ENCODE peak calls at places on chromosomes 2 and 18, in nine cellular contexts. O, I, W, J, U, H, K, X and Y are unnamed samples.

GRCh38 chr2:10226032-10226724 is 76.5 kb upstream of the HPCAL1 start:
- DNase-seq in O (peak; percentile 59), I (no peak), W (peak; percentile 28), J (no peak), U (no peak), H (no peak), K (no peak), X (no peak), Y (no peak)

GRCh38 chr2:27016801-27017325 is 15.9 kb upstream of the TMEM214 start:
- DNase-seq in O (peak; percentile 70), I (peak; percentile 68), W (peak; percentile 90), J (peak; percentile 70), U (peak; percentile 85), H (peak; percentile 25), K (peak; percentile 58), X (peak; percentile 86), Y (peak; percentile 60)

GRCh38 chr2:48738806-48739205 is 16.7 kb downstream of the LHCGR start:
- DNase-seq in O (no peak), I (peak; percentile 68), W (no peak), J (no peak), U (no peak), H (peak; percentile 88), K (no peak), X (peak; percentile 80), Y (no peak)

GRCh38 chr18:58732471-58732870 is 61.2 kb downstream of the MALT1 start:
- DNase-seq in O (no peak), I (no peak), W (no peak), J (no peak), U (no peak), H (no peak), K (no peak), X (no peak), Y (no peak)

GRCh38 chr2:240728827-240729226 is 37.2 kb downstream of the AQP12A start:
- DNase-seq in O (no peak), I (no peak), W (no peak), J (no peak), U (no peak), H (no peak), K (no peak), X (peak; percentile 44), Y (no peak)

GRCh38 chr2:101734511-101735165 is 37.1 kb downstream of the MAP4K4 start:
- DNase-seq in O (no peak), I (no peak), W (no peak), J (no peak), U (no peak), H (no peak), K (no peak), X (no peak), Y (no peak)

GRCh38 chr18:12608292-12608691 is 49.6 kb downstream of the SPIRE1 start:
- DNase-seq in O (no peak), I (peak; percentile 84), W (no peak), J (no peak), U (no peak), H (peak; percentile 89), K (no peak), X (peak; percentile 57), Y (no peak)

GRCh38 chr18:21450913-21451312 is 149.6 kb downstream of the ESCO1 start:
- DNase-seq in O (no peak), I (no peak), W (no peak), J (no peak), U (no peak), H (peak; percentile 56), K (no peak), X (no peak), Y (no peak)

GRCh38 chr2:69693472-69694450 is 48.2 kb upstream of the ANXA4 start:
- DNase-seq in O (no peak), I (no peak), W (no peak), J (no peak), U (no peak), H (no peak), K (no peak), X (no peak), Y (no peak)

GRCh38 chr18:44143054-44143453 is 537.6 kb upstream of the SETBP1 start:
- DNase-seq in O (no peak), I (no peak), W (no peak), J (no peak), U (no peak), H (no peak), K (no peak), X (no peak), Y (no peak)

GRCh38 chr18:3816601-3817363 is 366.8 kb downstream of the TGIF1 start:
- DNase-seq in O (no peak), I (peak; percentile 79), W (no peak), J (peak; percentile 28), U (no peak), H (peak; percentile 92), K (no peak), X (peak; percentile 95), Y (no peak)

GRCh38 chr2:83665894-83666293 is 793.2 kb downstream of the SUCLG1 start:
- DNase-seq in O (no peak), I (peak; percentile 49), W (no peak), J (no peak), U (no peak), H (no peak), K (no peak), X (peak; percentile 91), Y (no peak)

GRCh38 chr2:162839419-162839818 is 852 bp upstream of the KCNH7 start:
- DNase-seq in O (no peak), I (no peak), W (peak; percentile 66), J (peak; percentile 17), U (peak; percentile 58), H (no peak), K (peak; percentile 19), X (no peak), Y (peak; percentile 12)

GRCh38 chr2:240569998-240570530 is 1.8 kb downstream of the RNPEPL1 start:
- DNase-seq in O (peak; percentile 35), I (no peak), W (no peak), J (peak; percentile 42), U (peak; percentile 40), H (no peak), K (no peak), X (no peak), Y (no peak)

GRCh38 chr2:132588576-132588975 is 81.4 kb downstream of the LYPD1 start:
- DNase-seq in O (no peak), I (no peak), W (no peak), J (no peak), U (peak; percentile 22), H (no peak), K (no peak), X (no peak), Y (no peak)

GRCh38 chr2:132584976-132585817 is 84.8 kb downstream of the LYPD1 start:
- DNase-seq in O (peak; percentile 44), I (no peak), W (no peak), J (no peak), U (no peak), H (no peak), K (no peak), X (no peak), Y (no peak)

GRCh38 chr2:132589060-132589765 is 80.8 kb downstream of the LYPD1 start:
- DNase-seq in O (no peak), I (no peak), W (no peak), J (no peak), U (peak; percentile 32), H (no peak), K (no peak), X (no peak), Y (peak; percentile 45)

GRCh38 chr2:132585982-132586608 is 83.9 kb downstream of the LYPD1 start:
- DNase-seq in O (no peak), I (no peak), W (no peak), J (no peak), U (peak; percentile 41), H (no peak), K (no peak), X (no peak), Y (no peak)

GRCh38 chr2:132586835-132587234 is 83.2 kb downstream of the LYPD1 start:
- DNase-seq in O (no peak), I (no peak), W (no peak), J (no peak), U (no peak), H (no peak), K (no peak), X (no peak), Y (no peak)
- TF ChIP-seq CTCF in O (no peak), I (no peak), W (no peak), J (no peak), U (no peak), H (no peak), K (no peak), X (no peak), Y (no peak)

GRCh38 chr2:105919826-105920225 is 175.1 kb downstream of the NCK2 start:
- DNase-seq in O (no peak), I (peak; percentile 50), W (peak; percentile 80), J (peak; percentile 73), U (peak; percentile 84), H (peak; percentile 66), K (peak; percentile 27), X (peak; percentile 61), Y (peak; percentile 9)
- TF ChIP-seq CTCF in O (peak; percentile 22), I (peak; percentile 49), W (peak; percentile 86), J (peak; percentile 37), U (peak; percentile 82), H (peak; percentile 75), K (peak; percentile 65), X (peak; percentile 52), Y (peak; percentile 31)

DNA sequence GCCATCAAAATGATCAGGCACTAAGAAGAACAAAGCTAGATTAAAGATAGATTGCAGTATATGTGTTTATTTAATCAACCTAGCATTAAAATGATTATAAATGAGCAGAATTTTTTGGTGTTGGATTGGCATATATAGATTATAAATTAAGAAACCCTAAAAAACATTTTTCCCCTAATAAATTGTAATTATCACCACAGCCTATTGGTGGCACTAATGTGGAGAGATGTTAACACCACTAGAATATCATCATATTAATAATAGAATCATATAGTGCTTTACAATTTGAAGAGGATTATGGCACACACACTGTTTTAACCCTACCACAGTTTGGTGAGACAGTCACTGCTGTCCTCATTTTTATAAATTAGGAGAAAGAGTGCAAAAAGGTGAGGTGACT is 112.4 kb upstream of the RND3 start:
- DNase-seq in O (no peak), I (no peak), W (no peak), J (no peak), U (no peak), H (no peak), K (no peak), X (no peak), Y (no peak)
- TF ChIP-seq CTCF in O (no peak), I (peak; percentile 23), W (peak; percentile 30), J (peak; percentile 19), U (no peak), H (peak; percentile 15), K (peak; percentile 31), X (peak; percentile 23), Y (no peak)

DNA sequence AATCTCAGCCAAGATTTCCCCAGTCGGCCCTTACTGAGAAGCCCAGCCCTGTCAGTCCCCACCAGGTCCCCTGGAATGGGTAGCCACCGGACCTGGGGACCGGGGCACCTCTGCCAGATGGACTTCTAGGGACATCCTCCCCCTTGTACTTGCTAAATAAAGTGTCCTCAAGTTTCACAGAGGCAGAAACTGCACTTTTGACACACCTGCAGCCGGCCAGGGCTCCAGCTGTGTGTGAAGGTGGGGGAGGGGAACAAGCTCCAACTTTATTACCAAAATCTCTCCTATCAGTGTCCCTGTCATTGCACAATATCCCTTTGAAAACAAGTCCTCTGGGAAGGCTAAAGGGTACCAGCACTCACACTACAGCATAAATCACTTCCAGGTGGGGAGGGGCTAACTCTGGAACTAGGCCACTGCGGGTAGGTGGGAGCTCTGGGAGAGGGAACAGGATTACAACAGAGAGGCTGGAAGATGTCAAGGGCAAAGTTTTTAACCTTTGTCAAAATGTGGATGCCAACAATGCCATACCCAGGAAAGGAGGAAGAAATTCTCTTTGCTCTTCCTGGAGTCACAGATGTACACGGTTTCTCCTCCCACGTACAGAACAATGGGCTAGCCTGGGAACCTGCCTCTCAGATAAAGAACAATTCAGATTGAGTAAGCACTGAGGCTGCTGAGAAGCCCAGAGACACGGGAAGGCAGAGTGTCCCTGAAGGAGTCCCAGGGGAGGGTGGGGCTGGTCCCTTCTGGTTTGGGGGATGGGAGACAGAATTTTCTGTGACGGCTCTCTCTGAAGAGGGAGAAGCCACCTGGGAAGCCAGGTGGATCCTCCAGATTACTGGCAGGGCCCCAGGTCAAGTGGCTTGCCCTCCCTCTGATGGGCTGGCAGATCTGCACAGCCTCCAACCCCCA is 11.0 kb downstream of the SDC1 start:
- DNase-seq in O (no peak), I (peak; percentile 63), W (peak; percentile 42), J (no peak), U (no peak), H (peak; percentile 70), K (no peak), X (peak; percentile 56), Y (peak; percentile 41)
- TF ChIP-seq CTCF in O (no peak), I (no peak), W (no peak), J (no peak), U (no peak), H (no peak), K (no peak), X (no peak), Y (no peak)